ENCODE peak calls at places on chromosomes 13 and 19, in five cellular contexts. U, P, C, H and F are unnamed samples.

GRCh38 chr19:50317115-50317514 is 12.1 kb downstream of the KCNC3 start:
- DNase-seq in C (no peak), U (no peak), P (no peak), H (no peak), F (no peak)

GRCh38 chr13:51714663-51715168 is 89.2 kb downstream of the DHRS12 start:
- DNase-seq in P (no peak), C (no peak), H (peak), U (no peak), F (peak)

GRCh38 chr13:110920038-110920437 is 5.2 kb upstream of the ANKRD10 start:
- DNase-seq in U (no peak), H (no peak), C (no peak), P (no peak), F (no peak)

GRCh38 chr19:43675269-43675879 is 5.4 kb upstream of the PLAUR start:
- DNase-seq in U (no peak), H (peak), C (no peak), P (no peak), F (no peak)

GRCh38 chr13:113118328-113119021 is 4.1 kb upstream of the F10 start:
- DNase-seq in P (no peak), C (no peak), U (no peak), H (no peak), F (no peak)

GRCh38 chr19:5090780-5091575 is 122.1 kb downstream of the KDM4B start:
- DNase-seq in H (peak), C (no peak), P (no peak), U (no peak), F (peak)

GRCh38 chr13:36758345-36758744 is 60.7 kb upstream of the RFXAP start:
- DNase-seq in H (no peak), C (no peak), P (no peak), U (no peak), F (no peak)

GRCh38 chr13:42039946-42040729 is 8.3 kb upstream of the DGKH start:
- DNase-seq in U (peak), C (peak), H (peak), P (no peak), F (peak)

GRCh38 chr19:6126335-6126974 is 9.0 kb upstream of the ACSBG2 start:
- DNase-seq in C (no peak), H (peak), U (peak), P (no peak), F (no peak)

GRCh38 chr19:31107096-31107495 is 242.1 kb downstream of the TSHZ3 start:
- DNase-seq in C (no peak), P (no peak), H (no peak), U (no peak), F (no peak)

GRCh38 chr19:31256601-31256990 is 92.6 kb downstream of the TSHZ3 start:
- DNase-seq in C (no peak), H (no peak), U (no peak), P (no peak), F (no peak)

GRCh38 chr13:97743946-97744345 is 209.5 kb upstream of the IPO5 start:
- DNase-seq in C (no peak), P (no peak), U (no peak), H (peak), F (no peak)

GRCh38 chr13:26964278-26965057 is 203.9 kb upstream of the GPR12 start:
- DNase-seq in C (no peak), U (no peak), P (no peak), H (peak), F (peak)

GRCh38 chr13:45737571-45738002 is 35.5 kb downstream of the CBY2 start:
- DNase-seq in U (no peak), P (no peak), H (no peak), C (no peak), F (no peak)

GRCh38 chr19:955803-956746 is 28.1 kb upstream of the WDR18 start:
- DNase-seq in U (no peak), P (no peak), H (no peak), C (no peak), F (no peak)

GRCh38 chr13:79519252-79519651 is 38.3 kb downstream of the NDFIP2 start:
- DNase-seq in U (no peak), P (no peak), H (peak), C (no peak), F (no peak)

GRCh38 chr19:51490676-51491075 is 10.9 kb downstream of the SIGLEC12 start:
- DNase-seq in H (no peak), P (no peak), U (no peak), C (no peak), F (no peak)

GRCh38 chr13:59877933-59878332 is 285.8 kb downstream of the DIAPH3 start:
- DNase-seq in P (no peak), U (no peak), C (no peak), H (no peak), F (no peak)

GRCh38 chr19:19748249-19748938 is 15.5 kb upstream of the ZNF14 start:
- DNase-seq in U (no peak), H (no peak), C (no peak), P (no peak), F (no peak)

GRCh38 chr13:63364159-63364558 is 1948.5 kb upstream of the PCDH20 start:
- DNase-seq in P (no peak), H (no peak), C (no peak), U (no peak), F (no peak)

GRCh38 chr19:5106971-5107370 is 138.1 kb downstream of the KDM4B start:
- DNase-seq in U (no peak), C (no peak), P (no peak), H (no peak), F (no peak)

GRCh38 chr19:55257461-55258411 is 1.1 kb downstream of the PPP6R1 start:
- DNase-seq in U (peak), P (no peak), H (peak), C (no peak), F (no peak)